ENCODE peak calls at places on chromosomes 4 and X, in seven cellular contexts. X, L, H, K, A, R and V are unnamed samples.

GRCh38 chrX:38116706-38117105 is 104.0 kb downstream of the SRPX start:
- DNase-seq in A (no peak), X (no peak), L (no peak), R (no peak), K (no peak), H (no peak), V (no peak)

GRCh38 chr4:153120235-153120634 is 84.0 kb upstream of the TRIM2 start:
- DNase-seq in L (no peak), H (no peak), A (no peak), K (no peak), X (no peak), R (no peak), V (no peak)

GRCh38 chrX:39149761-39150160 is 348.5 kb downstream of the MID1IP1 start:
- DNase-seq in K (peak; percentile 42), R (no peak), H (peak; percentile 14), L (no peak), A (peak; percentile 56), X (peak; percentile 58), V (no peak)

GRCh38 chr4:75248770-75249467 is 265.3 kb downstream of the RCHY1 start:
- DNase-seq in A (no peak), L (no peak), K (no peak), R (no peak), H (no peak), X (peak; percentile 5), V (no peak)

GRCh38 chr4:42008011-42008786 is 17.9 kb downstream of the SLC30A9 start:
- DNase-seq in R (no peak), K (no peak), L (no peak), H (no peak), A (no peak), X (no peak), V (no peak)

GRCh38 chr4:1193206-1194027 is 21.0 kb upstream of the SPON2 start:
- DNase-seq in L (no peak), A (no peak), X (no peak), K (no peak), R (no peak), H (no peak), V (peak; percentile 52)

GRCh38 chr4:19532120-19532848 is 719.4 kb upstream of the SLIT2 start:
- DNase-seq in R (no peak), L (no peak), H (no peak), A (no peak), K (peak; percentile 42), X (no peak), V (no peak)

GRCh38 chr4:1793496-1793840 is 375 bp downstream of the FGFR3 start:
- DNase-seq in H (peak; percentile 23), L (no peak), A (peak; percentile 69), X (no peak), K (no peak), R (no peak), V (peak; percentile 83)

GRCh38 chr4:137901114-137901513 is 341.0 kb downstream of the SLC7A11 start:
- DNase-seq in X (no peak), R (no peak), L (no peak), H (no peak), A (no peak), K (no peak), V (no peak)